ENCODE peak calls at places on chromosomes 4 and X, in six cellular contexts. L, J, B, S, O and I are unnamed samples.
A peak's percentile ranks its signal among the peaks of the same experiment; 100 is the strongest.

GRCh38 chr4:120005091-120005490 is 61.6 kb downstream of the MAD2L1 start:
- DNase-seq in S (no peak), B (no peak), L (no peak), J (no peak), O (no peak), I (no peak)

GRCh38 chr4:39305902-39306677 is 60.1 kb downstream of the RFC1 start:
- DNase-seq in J (no peak), S (peak; percentile 20), B (no peak), L (no peak), O (no peak), I (no peak)

GRCh38 chr4:119227690-119228089 is 15.2 kb downstream of the USP53 start:
- DNase-seq in S (no peak), B (no peak), J (no peak), L (no peak), O (no peak), I (no peak)

GRCh38 chrX:43940811-43941210 is 32.4 kb downstream of the NDP start:
- DNase-seq in L (no peak), S (no peak), O (no peak), J (no peak), B (no peak), I (no peak)

GRCh38 chrX:39654183-39654925 is 443.4 kb downstream of the BCOR start:
- DNase-seq in B (no peak), O (no peak), J (no peak), S (no peak), L (no peak), I (no peak)

GRCh38 chrX:56232221-56233082 is at the start of gene KLF8:
- DNase-seq in O (no peak), J (peak; percentile 76), B (peak; percentile 30), L (peak; percentile 84), S (peak; percentile 2), I (peak; percentile 78)

GRCh38 chr4:152385551-152385950 is 150.3 kb downstream of the FBXW7 start:
- DNase-seq in L (no peak), S (peak; percentile 9), J (no peak), O (no peak), B (no peak), I (no peak)

GRCh38 chr4:1532549-1533395 is 126.5 kb upstream of the NKX1-1 start:
- DNase-seq in O (no peak), J (no peak), L (no peak), B (no peak), S (no peak), I (no peak)

GRCh38 chr4:3207531-3208037 is 41.4 kb upstream of the MSANTD1 start:
- DNase-seq in L (no peak), S (peak; percentile 30), O (no peak), B (no peak), J (no peak), I (no peak)

GRCh38 chrX:153775631-153776595 is 4.9 kb upstream of the SRPK3 start:
- DNase-seq in S (no peak), O (no peak), J (peak; percentile 45), B (peak; percentile 0), L (no peak), I (no peak)

GRCh38 chrX:130282151-130282550 is 13.5 kb upstream of the ZNF280C start:
- DNase-seq in S (no peak), B (no peak), O (no peak), L (no peak), J (no peak), I (no peak)

GRCh38 chrX:31353095-31353494 is 281.3 kb upstream of the FTHL17 start:
- DNase-seq in L (no peak), O (no peak), B (no peak), S (no peak), J (no peak), I (peak; percentile 0)

GRCh38 chr4:185559913-185560281 is 24.6 kb upstream of the PDLIM3 start:
- DNase-seq in J (no peak), B (no peak), S (no peak), O (no peak), L (peak; percentile 80), I (peak; percentile 17)

GRCh38 chrX:56068274-56068758 is 163.8 kb upstream of the KLF8 start:
- DNase-seq in L (no peak), O (no peak), S (no peak), B (no peak), J (no peak), I (peak; percentile 54)

GRCh38 chr4:21211836-21212235 is 511.6 kb downstream of the PACRGL start:
- DNase-seq in O (no peak), B (no peak), L (no peak), S (no peak), J (no peak), I (no peak)

GRCh38 chr4:74716436-74716765 is 77.9 kb downstream of the BTC start:
- DNase-seq in S (no peak), B (no peak), O (no peak), J (no peak), L (no peak), I (no peak)

GRCh38 chr4:125639182-125639621 is 324.4 kb downstream of the FAT4 start:
- DNase-seq in B (peak; percentile 26), L (no peak), J (no peak), S (no peak), O (no peak), I (no peak)

GRCh38 chrX:150508461-150509367 is 59.7 kb upstream of the MTM1 start:
- DNase-seq in L (peak; percentile 91), B (peak; percentile 21), O (no peak), S (no peak), J (peak; percentile 87), I (no peak)

GRCh38 chrX:136574548-136574947 is 42.5 kb downstream of the VGLL1 start:
- DNase-seq in J (no peak), L (no peak), B (no peak), O (no peak), S (no peak), I (no peak)

GRCh38 chr4:168432419-168433146 is 47.7 kb downstream of the DDX60L start:
- DNase-seq in J (no peak), O (no peak), L (no peak), S (no peak), B (no peak), I (no peak)

GRCh38 chrX:133970021-133970550 is 15.3 kb downstream of the GPC3 start:
- DNase-seq in L (no peak), S (no peak), J (no peak), O (no peak), B (peak; percentile 78), I (no peak)

GRCh38 chr4:110793890-110794588 is 171.2 kb upstream of the PITX2 start:
- DNase-seq in J (no peak), S (no peak), L (no peak), B (peak; percentile 6), O (no peak), I (peak; percentile 2)

DNA sequence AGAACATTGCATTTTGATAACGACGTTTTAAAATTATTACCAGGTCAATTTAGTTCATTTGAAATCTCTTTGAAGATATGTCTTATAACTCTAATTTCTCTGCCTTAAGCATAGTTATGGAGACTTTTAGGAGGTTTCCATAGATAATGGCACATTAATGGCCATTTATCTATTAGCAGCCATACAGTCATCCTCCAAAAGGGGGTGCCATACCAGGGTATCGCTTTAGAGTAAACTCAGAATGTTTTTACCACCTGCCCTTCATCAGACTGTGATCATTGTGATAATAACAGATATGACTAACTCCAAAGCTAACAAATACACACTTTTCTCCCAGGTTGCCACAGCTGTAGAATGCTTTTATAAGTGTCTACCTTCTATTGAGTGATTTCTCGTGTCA is 461.5 kb downstream of the FSTL5 start:
- DNase-seq in S (peak; percentile 4), B (no peak), J (no peak), L (no peak), O (no peak), I (peak; percentile 6)
- TF ChIP-seq CTCF in S (peak; percentile 20), B (peak; percentile 17), J (no peak), L (no peak), O (peak; percentile 27), I (peak; percentile 40)

GRCh38 chr4:138981930-138982390 is 33.6 kb upstream of the NOCT start:
- DNase-seq in J (peak; percentile 72), B (no peak), O (no peak), L (no peak), S (peak; percentile 69), I (no peak)
- TF ChIP-seq CTCF in J (no peak), B (no peak), O (peak; percentile 30), L (no peak), S (peak; percentile 19), I (no peak)

GRCh38 chr4:47804598-47804997 is 33.3 kb downstream of the CORIN start:
- DNase-seq in O (no peak), S (no peak), J (no peak), B (no peak), L (no peak), I (no peak)

GRCh38 chr4:47798165-47798564 is 39.7 kb downstream of the CORIN start:
- DNase-seq in S (no peak), J (no peak), L (no peak), O (no peak), B (no peak), I (no peak)

DNA sequence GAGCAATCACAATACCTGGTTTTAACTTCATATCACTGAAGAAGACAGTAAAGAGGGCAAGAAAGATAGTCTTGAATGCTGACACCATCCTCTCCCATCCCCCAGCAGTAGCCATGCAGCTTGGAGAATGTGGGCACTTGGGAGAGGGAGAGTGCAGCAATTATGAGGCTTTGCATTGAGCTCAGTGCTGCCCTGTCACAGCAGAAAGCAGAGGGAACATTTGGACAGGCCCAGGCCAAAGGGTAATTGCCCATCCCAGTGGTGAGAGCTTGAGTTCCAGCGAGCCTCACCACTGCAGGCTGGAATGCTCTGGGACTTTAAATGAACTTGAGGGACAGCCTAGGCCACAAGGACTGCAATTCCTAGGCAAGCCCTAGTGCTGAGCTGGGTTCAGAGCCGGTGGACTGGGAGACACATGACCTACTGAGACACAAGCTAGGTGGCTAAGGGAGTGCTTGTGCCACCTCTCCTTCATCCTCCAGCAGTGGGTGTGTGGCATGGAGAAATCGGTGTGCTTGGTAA is 36.3 kb downstream of the CORIN start:
- DNase-seq in J (no peak), L (no peak), B (no peak), S (no peak), O (no peak), I (no peak)
- TF ChIP-seq CTCF in J (no peak), L (no peak), B (no peak), S (no peak), O (no peak), I (no peak)

GRCh38 chr4:180455226-180455625 is 1788.0 kb upstream of the TENM3 start:
- DNase-seq in J (no peak), O (no peak), L (no peak), S (no peak), B (no peak), I (no peak)

DNA sequence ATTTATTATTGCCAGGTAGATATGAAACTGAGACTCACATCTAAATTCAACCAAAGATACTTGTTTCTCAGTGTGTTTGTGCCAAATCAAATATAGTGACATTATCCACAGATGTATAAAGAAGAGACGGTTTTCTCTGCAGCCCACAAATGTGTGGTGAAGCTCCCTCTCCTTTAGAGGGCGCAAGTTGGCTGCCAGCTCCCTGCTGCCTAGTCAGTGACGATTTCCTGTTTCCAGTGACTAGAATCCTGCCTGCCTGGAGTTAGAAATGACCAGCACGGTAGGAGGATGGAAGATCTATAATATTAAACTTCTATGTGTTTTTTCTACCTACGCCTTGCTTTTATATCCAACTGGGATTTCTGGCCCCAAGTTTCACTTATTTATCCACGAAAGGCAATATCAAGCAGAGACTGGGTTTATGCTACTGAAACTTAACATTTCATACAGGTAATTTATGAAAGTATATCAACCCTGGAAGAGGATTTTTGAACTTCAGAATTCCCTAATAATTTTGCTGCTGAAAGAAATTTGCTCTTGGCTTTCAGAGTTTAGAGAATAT is 1793.7 kb upstream of the TENM3 start:
- DNase-seq in B (peak; percentile 51), S (peak; percentile 48), J (no peak), O (no peak), L (no peak), I (peak; percentile 64)
- TF ChIP-seq CTCF in B (peak; percentile 59), S (peak; percentile 53), J (peak; percentile 4), O (peak; percentile 70), L (no peak), I (peak; percentile 68)